ENCODE peak calls at places on chromosomes 6 and 20, in ten cellular contexts. One of them, this sample, is unnamed.

GRCh38 chr6:169859401-169859977 is 108.1 kb downstream of the ERMARD start:
- DNase-seq in Daoy: no peak
- DNase-seq in GM20000: no peak
- DNase-seq in activated CD8-positive, alpha-beta memory T cell treated with anti-CD3 and anti-CD28 coated beads, Interleukin-2, amount 50 U/mL, for 4 hours: no peak
- DNase-seq in NCI-H510A treated with DMSO at 0.1 percent for 48 hours: no peak
- DNase-seq in EH: no peak
- DNase-seq in ELF-1: no peak
- DNase-seq in stimulated activated CD4-positive, alpha-beta T cell treated with anti-CD3 and anti-CD28 coated beads, Interleukin-4, amount 100 ng/mL, for 1 hour: no peak
- DNase-seq in NCI-H2171 treated with DMSO at 0.1 percent for 48 hours: no peak
- DNase-seq in effector memory CD8-positive, alpha-beta T cell: no peak
- DNase-seq in this sample: no peak

GRCh38 chr20:2871555-2872303 is 1.6 kb upstream of the PTPRA start:
- DNase-seq in Daoy: no peak
- DNase-seq in GM20000: no peak
- DNase-seq in activated CD8-positive, alpha-beta memory T cell treated with anti-CD3 and anti-CD28 coated beads, Interleukin-2, amount 50 U/mL, for 4 hours: no peak
- DNase-seq in NCI-H510A treated with DMSO at 0.1 percent for 48 hours: no peak
- DNase-seq in EH: no peak
- DNase-seq in ELF-1: peak
- DNase-seq in stimulated activated CD4-positive, alpha-beta T cell treated with anti-CD3 and anti-CD28 coated beads, Interleukin-4, amount 100 ng/mL, for 1 hour: no peak
- DNase-seq in NCI-H2171 treated with DMSO at 0.1 percent for 48 hours: no peak
- DNase-seq in effector memory CD8-positive, alpha-beta T cell: no peak
- DNase-seq in this sample: no peak

GRCh38 chr6:3997144-3997770 is 81.7 kb downstream of the FAM217A start:
- DNase-seq in Daoy: no peak
- DNase-seq in GM20000: no peak
- DNase-seq in activated CD8-positive, alpha-beta memory T cell treated with anti-CD3 and anti-CD28 coated beads, Interleukin-2, amount 50 U/mL, for 4 hours: no peak
- DNase-seq in NCI-H510A treated with DMSO at 0.1 percent for 48 hours: no peak
- DNase-seq in EH: peak
- DNase-seq in ELF-1: no peak
- DNase-seq in stimulated activated CD4-positive, alpha-beta T cell treated with anti-CD3 and anti-CD28 coated beads, Interleukin-4, amount 100 ng/mL, for 1 hour: no peak
- DNase-seq in NCI-H2171 treated with DMSO at 0.1 percent for 48 hours: peak
- DNase-seq in effector memory CD8-positive, alpha-beta T cell: no peak
- DNase-seq in this sample: no peak

GRCh38 chr6:157089258-157089657 is 234.1 kb downstream of the TMEM242 start:
- DNase-seq in Daoy: no peak
- DNase-seq in GM20000: no peak
- DNase-seq in activated CD8-positive, alpha-beta memory T cell treated with anti-CD3 and anti-CD28 coated beads, Interleukin-2, amount 50 U/mL, for 4 hours: no peak
- DNase-seq in NCI-H510A treated with DMSO at 0.1 percent for 48 hours: peak
- DNase-seq in EH: peak
- DNase-seq in ELF-1: peak
- DNase-seq in stimulated activated CD4-positive, alpha-beta T cell treated with anti-CD3 and anti-CD28 coated beads, Interleukin-4, amount 100 ng/mL, for 1 hour: no peak
- DNase-seq in NCI-H2171 treated with DMSO at 0.1 percent for 48 hours: no peak
- DNase-seq in effector memory CD8-positive, alpha-beta T cell: no peak
- DNase-seq in this sample: no peak

GRCh38 chr20:1330075-1330830 is 1.3 kb upstream of the SDCBP2 start:
- DNase-seq in Daoy: no peak
- DNase-seq in GM20000: no peak
- DNase-seq in activated CD8-positive, alpha-beta memory T cell treated with anti-CD3 and anti-CD28 coated beads, Interleukin-2, amount 50 U/mL, for 4 hours: no peak
- DNase-seq in NCI-H510A treated with DMSO at 0.1 percent for 48 hours: no peak
- DNase-seq in EH: no peak
- DNase-seq in ELF-1: no peak
- DNase-seq in stimulated activated CD4-positive, alpha-beta T cell treated with anti-CD3 and anti-CD28 coated beads, Interleukin-4, amount 100 ng/mL, for 1 hour: peak
- DNase-seq in NCI-H2171 treated with DMSO at 0.1 percent for 48 hours: no peak
- DNase-seq in effector memory CD8-positive, alpha-beta T cell: no peak
- DNase-seq in this sample: peak

GRCh38 chr6:143325379-143326140 is 124.9 kb downstream of the ADAT2 start:
- DNase-seq in Daoy: peak
- DNase-seq in GM20000: no peak
- DNase-seq in activated CD8-positive, alpha-beta memory T cell treated with anti-CD3 and anti-CD28 coated beads, Interleukin-2, amount 50 U/mL, for 4 hours: no peak
- DNase-seq in NCI-H510A treated with DMSO at 0.1 percent for 48 hours: no peak
- DNase-seq in EH: peak
- DNase-seq in ELF-1: no peak
- DNase-seq in stimulated activated CD4-positive, alpha-beta T cell treated with anti-CD3 and anti-CD28 coated beads, Interleukin-4, amount 100 ng/mL, for 1 hour: no peak
- DNase-seq in NCI-H2171 treated with DMSO at 0.1 percent for 48 hours: no peak
- DNase-seq in effector memory CD8-positive, alpha-beta T cell: no peak
- DNase-seq in this sample: no peak

GRCh38 chr6:158220786-158221442 is 52.8 kb downstream of the GTF2H5 start:
- DNase-seq in Daoy: peak
- DNase-seq in GM20000: peak
- DNase-seq in activated CD8-positive, alpha-beta memory T cell treated with anti-CD3 and anti-CD28 coated beads, Interleukin-2, amount 50 U/mL, for 4 hours: peak
- DNase-seq in NCI-H510A treated with DMSO at 0.1 percent for 48 hours: peak
- DNase-seq in EH: peak
- DNase-seq in ELF-1: peak
- DNase-seq in stimulated activated CD4-positive, alpha-beta T cell treated with anti-CD3 and anti-CD28 coated beads, Interleukin-4, amount 100 ng/mL, for 1 hour: peak
- DNase-seq in NCI-H2171 treated with DMSO at 0.1 percent for 48 hours: peak
- DNase-seq in effector memory CD8-positive, alpha-beta T cell: peak
- DNase-seq in this sample: peak

GRCh38 chr6:15285682-15286294 is 39.9 kb downstream of the JARID2 start:
- DNase-seq in Daoy: no peak
- DNase-seq in GM20000: no peak
- DNase-seq in activated CD8-positive, alpha-beta memory T cell treated with anti-CD3 and anti-CD28 coated beads, Interleukin-2, amount 50 U/mL, for 4 hours: no peak
- DNase-seq in NCI-H510A treated with DMSO at 0.1 percent for 48 hours: no peak
- DNase-seq in EH: peak
- DNase-seq in ELF-1: no peak
- DNase-seq in stimulated activated CD4-positive, alpha-beta T cell treated with anti-CD3 and anti-CD28 coated beads, Interleukin-4, amount 100 ng/mL, for 1 hour: no peak
- DNase-seq in NCI-H2171 treated with DMSO at 0.1 percent for 48 hours: no peak
- DNase-seq in effector memory CD8-positive, alpha-beta T cell: no peak
- DNase-seq in this sample: no peak

GRCh38 chr6:45727228-45727627 is 288.4 kb downstream of the CLIC5 start:
- DNase-seq in Daoy: no peak
- DNase-seq in GM20000: no peak
- DNase-seq in activated CD8-positive, alpha-beta memory T cell treated with anti-CD3 and anti-CD28 coated beads, Interleukin-2, amount 50 U/mL, for 4 hours: no peak
- DNase-seq in NCI-H510A treated with DMSO at 0.1 percent for 48 hours: no peak
- DNase-seq in EH: no peak
- DNase-seq in ELF-1: no peak
- DNase-seq in stimulated activated CD4-positive, alpha-beta T cell treated with anti-CD3 and anti-CD28 coated beads, Interleukin-4, amount 100 ng/mL, for 1 hour: no peak
- DNase-seq in NCI-H2171 treated with DMSO at 0.1 percent for 48 hours: no peak
- DNase-seq in effector memory CD8-positive, alpha-beta T cell: no peak
- DNase-seq in this sample: no peak

GRCh38 chr6:17086469-17086868 is 15.4 kb upstream of the STMND1 start:
- DNase-seq in Daoy: peak
- DNase-seq in GM20000: peak
- DNase-seq in activated CD8-positive, alpha-beta memory T cell treated with anti-CD3 and anti-CD28 coated beads, Interleukin-2, amount 50 U/mL, for 4 hours: peak
- DNase-seq in NCI-H510A treated with DMSO at 0.1 percent for 48 hours: no peak
- DNase-seq in EH: peak
- DNase-seq in ELF-1: peak
- DNase-seq in stimulated activated CD4-positive, alpha-beta T cell treated with anti-CD3 and anti-CD28 coated beads, Interleukin-4, amount 100 ng/mL, for 1 hour: no peak
- DNase-seq in NCI-H2171 treated with DMSO at 0.1 percent for 48 hours: peak
- DNase-seq in effector memory CD8-positive, alpha-beta T cell: peak
- DNase-seq in this sample: no peak

GRCh38 chr6:35208419-35208818 is 5.3 kb upstream of the SCUBE3 start:
- DNase-seq in Daoy: no peak
- DNase-seq in GM20000: no peak
- DNase-seq in activated CD8-positive, alpha-beta memory T cell treated with anti-CD3 and anti-CD28 coated beads, Interleukin-2, amount 50 U/mL, for 4 hours: no peak
- DNase-seq in NCI-H510A treated with DMSO at 0.1 percent for 48 hours: no peak
- DNase-seq in EH: peak
- DNase-seq in ELF-1: no peak
- DNase-seq in stimulated activated CD4-positive, alpha-beta T cell treated with anti-CD3 and anti-CD28 coated beads, Interleukin-4, amount 100 ng/mL, for 1 hour: no peak
- DNase-seq in NCI-H2171 treated with DMSO at 0.1 percent for 48 hours: no peak
- DNase-seq in effector memory CD8-positive, alpha-beta T cell: no peak
- DNase-seq in this sample: no peak

GRCh38 chr20:38156280-38156679 is 8.8 kb downstream of the TGM2 start:
- DNase-seq in Daoy: no peak
- DNase-seq in GM20000: no peak
- DNase-seq in activated CD8-positive, alpha-beta memory T cell treated with anti-CD3 and anti-CD28 coated beads, Interleukin-2, amount 50 U/mL, for 4 hours: no peak
- DNase-seq in NCI-H510A treated with DMSO at 0.1 percent for 48 hours: no peak
- DNase-seq in EH: no peak
- DNase-seq in ELF-1: no peak
- DNase-seq in stimulated activated CD4-positive, alpha-beta T cell treated with anti-CD3 and anti-CD28 coated beads, Interleukin-4, amount 100 ng/mL, for 1 hour: no peak
- DNase-seq in NCI-H2171 treated with DMSO at 0.1 percent for 48 hours: no peak
- DNase-seq in effector memory CD8-positive, alpha-beta T cell: no peak
- DNase-seq in this sample: no peak

GRCh38 chr6:121851056-121851455 is 415.6 kb downstream of the GJA1 start:
- DNase-seq in Daoy: no peak
- DNase-seq in GM20000: no peak
- DNase-seq in activated CD8-positive, alpha-beta memory T cell treated with anti-CD3 and anti-CD28 coated beads, Interleukin-2, amount 50 U/mL, for 4 hours: no peak
- DNase-seq in NCI-H510A treated with DMSO at 0.1 percent for 48 hours: no peak
- DNase-seq in EH: peak
- DNase-seq in ELF-1: peak
- DNase-seq in stimulated activated CD4-positive, alpha-beta T cell treated with anti-CD3 and anti-CD28 coated beads, Interleukin-4, amount 100 ng/mL, for 1 hour: no peak
- DNase-seq in NCI-H2171 treated with DMSO at 0.1 percent for 48 hours: no peak
- DNase-seq in effector memory CD8-positive, alpha-beta T cell: no peak
- DNase-seq in this sample: no peak

GRCh38 chr6:105879902-105880547 is 206.1 kb upstream of the PRDM1 start:
- DNase-seq in Daoy: no peak
- DNase-seq in GM20000: no peak
- DNase-seq in activated CD8-positive, alpha-beta memory T cell treated with anti-CD3 and anti-CD28 coated beads, Interleukin-2, amount 50 U/mL, for 4 hours: peak
- DNase-seq in NCI-H510A treated with DMSO at 0.1 percent for 48 hours: no peak
- DNase-seq in EH: no peak
- DNase-seq in ELF-1: no peak
- DNase-seq in stimulated activated CD4-positive, alpha-beta T cell treated with anti-CD3 and anti-CD28 coated beads, Interleukin-4, amount 100 ng/mL, for 1 hour: peak
- DNase-seq in NCI-H2171 treated with DMSO at 0.1 percent for 48 hours: no peak
- DNase-seq in effector memory CD8-positive, alpha-beta T cell: no peak
- DNase-seq in this sample: no peak

GRCh38 chr6:35168461-35168861 is 27.3 kb upstream of the TCP11 start:
- DNase-seq in Daoy: no peak
- DNase-seq in GM20000: no peak
- DNase-seq in activated CD8-positive, alpha-beta memory T cell treated with anti-CD3 and anti-CD28 coated beads, Interleukin-2, amount 50 U/mL, for 4 hours: no peak
- DNase-seq in NCI-H510A treated with DMSO at 0.1 percent for 48 hours: peak
- DNase-seq in EH: no peak
- DNase-seq in ELF-1: no peak
- DNase-seq in stimulated activated CD4-positive, alpha-beta T cell treated with anti-CD3 and anti-CD28 coated beads, Interleukin-4, amount 100 ng/mL, for 1 hour: no peak
- DNase-seq in NCI-H2171 treated with DMSO at 0.1 percent for 48 hours: no peak
- DNase-seq in effector memory CD8-positive, alpha-beta T cell: no peak
- DNase-seq in this sample: no peak

GRCh38 chr20:10427060-10427692 is 6.8 kb downstream of the MKKS start:
- DNase-seq in Daoy: peak
- DNase-seq in GM20000: no peak
- DNase-seq in activated CD8-positive, alpha-beta memory T cell treated with anti-CD3 and anti-CD28 coated beads, Interleukin-2, amount 50 U/mL, for 4 hours: peak
- DNase-seq in NCI-H510A treated with DMSO at 0.1 percent for 48 hours: peak
- DNase-seq in EH: peak
- DNase-seq in ELF-1: no peak
- DNase-seq in stimulated activated CD4-positive, alpha-beta T cell treated with anti-CD3 and anti-CD28 coated beads, Interleukin-4, amount 100 ng/mL, for 1 hour: peak
- DNase-seq in NCI-H2171 treated with DMSO at 0.1 percent for 48 hours: peak
- DNase-seq in effector memory CD8-positive, alpha-beta T cell: peak
- DNase-seq in this sample: no peak

GRCh38 chr6:1311400-1312192 is at the start of gene FOXQ1:
- DNase-seq in Daoy: peak
- DNase-seq in GM20000: peak
- DNase-seq in activated CD8-positive, alpha-beta memory T cell treated with anti-CD3 and anti-CD28 coated beads, Interleukin-2, amount 50 U/mL, for 4 hours: no peak
- DNase-seq in NCI-H510A treated with DMSO at 0.1 percent for 48 hours: no peak
- DNase-seq in EH: no peak
- DNase-seq in ELF-1: peak
- DNase-seq in stimulated activated CD4-positive, alpha-beta T cell treated with anti-CD3 and anti-CD28 coated beads, Interleukin-4, amount 100 ng/mL, for 1 hour: no peak
- DNase-seq in NCI-H2171 treated with DMSO at 0.1 percent for 48 hours: no peak
- DNase-seq in effector memory CD8-positive, alpha-beta T cell: no peak
- DNase-seq in this sample: peak

GRCh38 chr6:9563996-9564395 is 850.9 kb downstream of the TFAP2A start:
- DNase-seq in Daoy: no peak
- DNase-seq in GM20000: no peak
- DNase-seq in activated CD8-positive, alpha-beta memory T cell treated with anti-CD3 and anti-CD28 coated beads, Interleukin-2, amount 50 U/mL, for 4 hours: no peak
- DNase-seq in NCI-H510A treated with DMSO at 0.1 percent for 48 hours: no peak
- DNase-seq in EH: peak
- DNase-seq in ELF-1: no peak
- DNase-seq in stimulated activated CD4-positive, alpha-beta T cell treated with anti-CD3 and anti-CD28 coated beads, Interleukin-4, amount 100 ng/mL, for 1 hour: no peak
- DNase-seq in NCI-H2171 treated with DMSO at 0.1 percent for 48 hours: no peak
- DNase-seq in effector memory CD8-positive, alpha-beta T cell: no peak
- DNase-seq in this sample: no peak

GRCh38 chr6:151374024-151374423 is 17.3 kb downstream of the ZBTB2 start:
- DNase-seq in Daoy: no peak
- DNase-seq in GM20000: no peak
- DNase-seq in activated CD8-positive, alpha-beta memory T cell treated with anti-CD3 and anti-CD28 coated beads, Interleukin-2, amount 50 U/mL, for 4 hours: no peak
- DNase-seq in NCI-H510A treated with DMSO at 0.1 percent for 48 hours: no peak
- DNase-seq in EH: no peak
- DNase-seq in ELF-1: peak
- DNase-seq in stimulated activated CD4-positive, alpha-beta T cell treated with anti-CD3 and anti-CD28 coated beads, Interleukin-4, amount 100 ng/mL, for 1 hour: no peak
- DNase-seq in NCI-H2171 treated with DMSO at 0.1 percent for 48 hours: no peak
- DNase-seq in effector memory CD8-positive, alpha-beta T cell: no peak
- DNase-seq in this sample: no peak

GRCh38 chr20:6920991-6921613 is 153.6 kb downstream of the BMP2 start:
- DNase-seq in Daoy: no peak
- DNase-seq in GM20000: no peak
- DNase-seq in activated CD8-positive, alpha-beta memory T cell treated with anti-CD3 and anti-CD28 coated beads, Interleukin-2, amount 50 U/mL, for 4 hours: no peak
- DNase-seq in NCI-H510A treated with DMSO at 0.1 percent for 48 hours: peak
- DNase-seq in EH: no peak
- DNase-seq in ELF-1: no peak
- DNase-seq in stimulated activated CD4-positive, alpha-beta T cell treated with anti-CD3 and anti-CD28 coated beads, Interleukin-4, amount 100 ng/mL, for 1 hour: no peak
- DNase-seq in NCI-H2171 treated with DMSO at 0.1 percent for 48 hours: no peak
- DNase-seq in effector memory CD8-positive, alpha-beta T cell: no peak
- DNase-seq in this sample: no peak

GRCh38 chr6:89267918-89268317 is 47.2 kb downstream of the GABRR2 start:
- DNase-seq in Daoy: no peak
- DNase-seq in GM20000: no peak
- DNase-seq in activated CD8-positive, alpha-beta memory T cell treated with anti-CD3 and anti-CD28 coated beads, Interleukin-2, amount 50 U/mL, for 4 hours: no peak
- DNase-seq in NCI-H510A treated with DMSO at 0.1 percent for 48 hours: no peak
- DNase-seq in EH: no peak
- DNase-seq in ELF-1: no peak
- DNase-seq in stimulated activated CD4-positive, alpha-beta T cell treated with anti-CD3 and anti-CD28 coated beads, Interleukin-4, amount 100 ng/mL, for 1 hour: no peak
- DNase-seq in NCI-H2171 treated with DMSO at 0.1 percent for 48 hours: no peak
- DNase-seq in effector memory CD8-positive, alpha-beta T cell: no peak
- DNase-seq in this sample: no peak

GRCh38 chr6:85620308-85620707 is 22.4 kb downstream of the SYNCRIP start:
- DNase-seq in Daoy: no peak
- DNase-seq in GM20000: no peak
- DNase-seq in activated CD8-positive, alpha-beta memory T cell treated with anti-CD3 and anti-CD28 coated beads, Interleukin-2, amount 50 U/mL, for 4 hours: no peak
- DNase-seq in NCI-H510A treated with DMSO at 0.1 percent for 48 hours: no peak
- DNase-seq in EH: peak
- DNase-seq in ELF-1: no peak
- DNase-seq in stimulated activated CD4-positive, alpha-beta T cell treated with anti-CD3 and anti-CD28 coated beads, Interleukin-4, amount 100 ng/mL, for 1 hour: no peak
- DNase-seq in NCI-H2171 treated with DMSO at 0.1 percent for 48 hours: no peak
- DNase-seq in effector memory CD8-positive, alpha-beta T cell: no peak
- DNase-seq in this sample: no peak

GRCh38 chr6:136654086-136654485 is 103.9 kb upstream of the MAP7 start:
- DNase-seq in Daoy: no peak
- DNase-seq in GM20000: no peak
- DNase-seq in activated CD8-positive, alpha-beta memory T cell treated with anti-CD3 and anti-CD28 coated beads, Interleukin-2, amount 50 U/mL, for 4 hours: no peak
- DNase-seq in NCI-H510A treated with DMSO at 0.1 percent for 48 hours: no peak
- DNase-seq in EH: no peak
- DNase-seq in ELF-1: no peak
- DNase-seq in stimulated activated CD4-positive, alpha-beta T cell treated with anti-CD3 and anti-CD28 coated beads, Interleukin-4, amount 100 ng/mL, for 1 hour: no peak
- DNase-seq in NCI-H2171 treated with DMSO at 0.1 percent for 48 hours: no peak
- DNase-seq in effector memory CD8-positive, alpha-beta T cell: no peak
- DNase-seq in this sample: no peak

GRCh38 chr6:31125162-31125561 is 4.9 kb upstream of the CDSN start:
- DNase-seq in Daoy: peak
- DNase-seq in GM20000: no peak
- DNase-seq in activated CD8-positive, alpha-beta memory T cell treated with anti-CD3 and anti-CD28 coated beads, Interleukin-2, amount 50 U/mL, for 4 hours: no peak
- DNase-seq in NCI-H510A treated with DMSO at 0.1 percent for 48 hours: no peak
- DNase-seq in EH: no peak
- DNase-seq in ELF-1: no peak
- DNase-seq in stimulated activated CD4-positive, alpha-beta T cell treated with anti-CD3 and anti-CD28 coated beads, Interleukin-4, amount 100 ng/mL, for 1 hour: no peak
- DNase-seq in NCI-H2171 treated with DMSO at 0.1 percent for 48 hours: no peak
- DNase-seq in effector memory CD8-positive, alpha-beta T cell: no peak
- DNase-seq in this sample: no peak